ENCODE peak calls at places on chromosome 16, in five cellular contexts. One of them, this sample, is unnamed.

GRCh38 chr16:4733747-4734062 is 366 bp downstream of the ANKS3 start:
- DNase-seq in right lobe of liver: no peak
- DNase-seq in IMR-90: no peak
- DNase-seq in tibial nerve: no peak
- DNase-seq in esophagus squamous epithelium: no peak
- DNase-seq in this sample: no peak

GRCh38 chr16:24525970-24526559 is 13.3 kb upstream of the RBBP6 start:
- DNase-seq in esophagus squamous epithelium: no peak
- DNase-seq in tibial nerve: no peak
- DNase-seq in right lobe of liver: no peak
- DNase-seq in IMR-90: no peak
- DNase-seq in this sample: peak; percentile 50

GRCh38 chr16:50519001-50519400 is 29.2 kb upstream of the NKD1 start:
- DNase-seq in esophagus squamous epithelium: no peak
- DNase-seq in tibial nerve: no peak
- DNase-seq in right lobe of liver: no peak
- DNase-seq in IMR-90: no peak
- DNase-seq in this sample: peak; percentile 8

GRCh38 chr16:4675864-4676786 is 17.2 kb upstream of the NUDT16L1 start:
- DNase-seq in IMR-90: no peak
- DNase-seq in right lobe of liver: no peak
- DNase-seq in tibial nerve: no peak
- DNase-seq in esophagus squamous epithelium: no peak
- DNase-seq in this sample: no peak

GRCh38 chr16:85447657-85448313 is 165.3 kb upstream of the GSE1 start:
- DNase-seq in esophagus squamous epithelium: no peak
- DNase-seq in right lobe of liver: no peak
- DNase-seq in tibial nerve: no peak
- DNase-seq in IMR-90: no peak
- DNase-seq in this sample: no peak

GRCh38 chr16:30786936-30787612 is at the start of gene ZNF629:
- DNase-seq in right lobe of liver: peak; percentile 65
- DNase-seq in esophagus squamous epithelium: no peak
- DNase-seq in IMR-90: peak; percentile 57
- DNase-seq in tibial nerve: no peak
- DNase-seq in this sample: peak; percentile 71

GRCh38 chr16:81717662-81718189 is 61.4 kb upstream of the PLCG2 start:
- DNase-seq in esophagus squamous epithelium: no peak
- DNase-seq in right lobe of liver: peak; percentile 20
- DNase-seq in IMR-90: no peak
- DNase-seq in tibial nerve: no peak
- DNase-seq in this sample: no peak

GRCh38 chr16:20612551-20613470 is 36.6 kb upstream of the ACSM2B start:
- DNase-seq in right lobe of liver: no peak
- DNase-seq in esophagus squamous epithelium: no peak
- DNase-seq in tibial nerve: no peak
- DNase-seq in IMR-90: no peak
- DNase-seq in this sample: peak; percentile 56

GRCh38 chr16:2500937-2501750 is 12.6 kb upstream of the ATP6V0C start:
- DNase-seq in tibial nerve: peak; percentile 73
- DNase-seq in esophagus squamous epithelium: no peak
- DNase-seq in right lobe of liver: peak; percentile 85
- DNase-seq in IMR-90: peak; percentile 69
- DNase-seq in this sample: peak; percentile 83

GRCh38 chr16:85872666-85873561 is 26.0 kb upstream of the IRF8 start:
- DNase-seq in tibial nerve: no peak
- DNase-seq in right lobe of liver: no peak
- DNase-seq in IMR-90: no peak
- DNase-seq in esophagus squamous epithelium: no peak
- DNase-seq in this sample: no peak

GRCh38 chr16:10678655-10679054 is 16.1 kb downstream of the TEKT5 start:
- DNase-seq in right lobe of liver: no peak
- DNase-seq in IMR-90: no peak
- DNase-seq in esophagus squamous epithelium: no peak
- DNase-seq in tibial nerve: no peak
- DNase-seq in this sample: no peak

GRCh38 chr16:75251280-75252048 is at the start of gene BCAR1:
- DNase-seq in tibial nerve: peak; percentile 75
- DNase-seq in esophagus squamous epithelium: no peak
- DNase-seq in right lobe of liver: peak; percentile 93
- DNase-seq in IMR-90: peak; percentile 93
- DNase-seq in this sample: peak; percentile 93

GRCh38 chr16:20879175-20880053 is 20.7 kb downstream of the DCUN1D3 start:
- DNase-seq in IMR-90: peak; percentile 74
- DNase-seq in right lobe of liver: no peak
- DNase-seq in tibial nerve: no peak
- DNase-seq in esophagus squamous epithelium: no peak
- DNase-seq in this sample: no peak

GRCh38 chr16:87602005-87602790 is at the start of gene JPH3:
- DNase-seq in esophagus squamous epithelium: no peak
- DNase-seq in IMR-90: no peak
- DNase-seq in right lobe of liver: no peak
- DNase-seq in tibial nerve: no peak
- DNase-seq in this sample: no peak

GRCh38 chr16:49469323-49469670 is 95.7 kb downstream of the C16orf78 start:
- DNase-seq in esophagus squamous epithelium: no peak
- DNase-seq in right lobe of liver: no peak
- DNase-seq in tibial nerve: no peak
- DNase-seq in IMR-90: no peak
- DNase-seq in this sample: no peak
- TF ChIP-seq POLR2A in esophagus squamous epithelium: no peak
- TF ChIP-seq POLR2A in right lobe of liver: no peak
- TF ChIP-seq POLR2A in tibial nerve: no peak
- TF ChIP-seq POLR2A in IMR-90: no peak
- TF ChIP-seq POLR2A in this sample: no peak

DNA sequence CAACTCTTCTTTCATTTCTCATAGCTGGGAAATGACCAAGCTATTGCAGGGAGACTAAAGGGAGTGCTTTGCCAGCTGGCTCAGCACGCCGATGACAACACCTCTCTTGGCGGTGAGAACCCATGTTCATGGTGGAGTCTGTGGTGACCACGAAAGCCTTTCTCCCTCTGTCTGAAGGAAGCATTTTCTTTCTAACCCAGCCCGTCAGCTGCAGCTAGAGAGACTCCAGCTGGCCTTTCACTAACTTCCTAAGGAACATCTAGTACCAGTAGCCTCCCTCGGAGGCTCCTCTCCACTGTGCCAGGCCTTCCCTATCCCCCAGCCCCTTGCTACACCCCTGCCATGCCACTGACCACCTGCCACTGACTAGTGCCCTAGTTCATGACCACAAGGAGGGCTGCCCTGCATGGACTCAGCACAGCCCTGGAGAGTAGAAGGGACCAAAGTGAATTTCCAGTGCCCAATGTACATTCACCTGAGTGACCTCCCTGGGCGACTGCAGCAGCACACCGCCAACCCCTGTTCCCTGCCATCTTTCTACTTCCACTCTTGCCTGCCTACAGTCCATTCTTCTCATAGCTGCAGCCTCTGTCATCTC is 81.3 kb downstream of the CBLN1 start:
- DNase-seq in IMR-90: no peak
- DNase-seq in right lobe of liver: no peak
- DNase-seq in esophagus squamous epithelium: no peak
- DNase-seq in tibial nerve: no peak
- DNase-seq in this sample: no peak
- H3K27me3 ChIP-seq in IMR-90: no peaks in the 10 kb centered on the region
- H3K27me3 ChIP-seq in right lobe of liver: no peaks in the 10 kb centered on the region
- H3K27me3 ChIP-seq in esophagus squamous epithelium: no peaks in the 10 kb centered on the region
- H3K27me3 ChIP-seq in tibial nerve: no peaks in the 10 kb centered on the region
- H3K27me3 ChIP-seq in this sample: peaks cover 28% of the 10 kb centered on the region

GRCh38 chr16:15759070-15759469 is 97.8 kb downstream of the MYH11 start:
- DNase-seq in IMR-90: no peak
- DNase-seq in right lobe of liver: peak; percentile 27
- DNase-seq in esophagus squamous epithelium: no peak
- DNase-seq in tibial nerve: no peak
- DNase-seq in this sample: no peak
- H3K4me3 ChIP-seq in IMR-90: no peak overlapping the region
- H3K4me3 ChIP-seq in right lobe of liver: no peak overlapping the region
- H3K4me3 ChIP-seq in esophagus squamous epithelium: no peak overlapping the region
- H3K4me3 ChIP-seq in tibial nerve: no peak overlapping the region
- H3K4me3 ChIP-seq in this sample: no peak overlapping the region

GRCh38 chr16:17369441-17369951 is 101.3 kb downstream of the XYLT1 start:
- DNase-seq in right lobe of liver: peak; percentile 71
- DNase-seq in tibial nerve: no peak
- DNase-seq in esophagus squamous epithelium: peak; percentile 32
- DNase-seq in IMR-90: no peak
- DNase-seq in this sample: peak; percentile 59
- TF ChIP-seq POLR2A in right lobe of liver: no peak
- TF ChIP-seq POLR2A in tibial nerve: no peak
- TF ChIP-seq POLR2A in esophagus squamous epithelium: no peak
- TF ChIP-seq POLR2A in IMR-90: no peak
- TF ChIP-seq POLR2A in this sample: no peak

DNA sequence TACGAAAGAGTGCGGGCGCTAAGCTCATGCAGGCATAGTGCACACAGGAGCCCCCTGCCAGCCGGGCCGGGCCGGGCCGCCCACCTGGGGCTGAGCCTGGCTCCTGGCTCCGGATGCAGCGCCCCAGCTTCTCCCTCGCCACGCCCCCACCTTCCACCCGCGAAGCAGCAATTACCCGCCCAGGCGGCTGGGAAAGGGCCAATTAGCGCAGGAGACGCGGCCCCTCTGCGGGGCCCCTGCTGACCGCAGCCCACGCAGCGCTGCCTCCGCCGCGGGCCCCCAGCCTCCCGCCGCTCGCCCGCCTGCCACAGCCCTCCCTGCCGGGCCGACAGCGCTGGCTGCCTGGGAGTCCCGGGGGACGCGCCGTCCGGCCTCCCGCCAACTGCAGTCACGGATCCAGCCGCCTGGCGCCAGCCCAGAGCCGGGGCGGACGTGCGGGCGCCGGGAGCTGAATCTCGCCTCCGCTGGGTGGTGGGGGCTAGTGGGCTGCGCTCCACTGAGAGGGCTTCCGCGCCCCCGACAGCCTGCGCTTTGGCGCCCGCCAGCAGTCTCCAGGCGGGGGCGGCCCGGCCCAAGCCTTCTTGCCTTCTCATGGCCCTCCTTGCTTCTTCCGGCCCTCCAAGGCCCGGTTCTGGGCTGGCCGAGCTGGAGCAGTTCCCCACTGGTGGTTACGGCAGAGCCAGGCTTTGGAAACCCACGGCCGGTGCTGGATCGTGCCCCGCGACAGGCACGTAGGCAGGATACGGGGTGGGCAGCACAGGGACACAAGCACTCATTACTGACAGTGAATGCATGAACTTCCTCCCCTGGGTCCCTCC is 14.9 kb upstream of the CBFB start:
- DNase-seq in right lobe of liver: peak; percentile 70
- DNase-seq in IMR-90: peak; percentile 46
- DNase-seq in tibial nerve: peak; percentile 65
- DNase-seq in esophagus squamous epithelium: no peak
- DNase-seq in this sample: peak; percentile 68
- H3K27me3 ChIP-seq in right lobe of liver: no peaks in the 10 kb centered on the region
- H3K27me3 ChIP-seq in IMR-90: peaks cover 6% of the 10 kb centered on the region
- H3K27me3 ChIP-seq in tibial nerve: no peaks in the 10 kb centered on the region
- H3K27me3 ChIP-seq in esophagus squamous epithelium: no peaks in the 10 kb centered on the region
- H3K27me3 ChIP-seq in this sample: peaks cover 18% of the 10 kb centered on the region

GRCh38 chr16:54926166-54926838 is 4.4 kb upstream of the IRX5 start:
- DNase-seq in IMR-90: peak; percentile 33
- DNase-seq in right lobe of liver: no peak
- DNase-seq in esophagus squamous epithelium: no peak
- DNase-seq in tibial nerve: no peak
- DNase-seq in this sample: no peak
- H3K4me3 ChIP-seq in IMR-90: no peak overlapping the region
- H3K4me3 ChIP-seq in right lobe of liver: no peak overlapping the region
- H3K4me3 ChIP-seq in esophagus squamous epithelium: no peak overlapping the region
- H3K4me3 ChIP-seq in tibial nerve: no peak overlapping the region
- H3K4me3 ChIP-seq in this sample: no peak overlapping the region

DNA sequence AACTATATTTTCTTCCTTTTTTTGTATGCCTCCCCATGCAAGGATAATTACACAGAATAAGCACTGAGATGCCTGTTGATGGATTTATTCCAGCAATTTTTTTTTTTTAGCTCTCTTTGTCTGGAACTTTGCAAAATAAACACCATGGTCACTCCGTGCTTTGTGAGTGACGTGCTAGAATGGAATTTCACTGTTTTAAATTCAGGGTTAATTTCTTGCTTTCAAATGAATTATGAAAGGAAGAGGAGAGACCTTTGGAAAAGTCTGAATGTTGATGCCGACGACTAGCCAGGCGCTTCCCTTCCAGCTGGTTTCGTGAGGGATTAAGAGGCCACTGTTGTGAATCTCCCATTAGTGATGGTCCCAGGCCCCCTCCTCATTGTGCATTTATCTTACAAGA is 529.1 kb downstream of the WWOX start:
- DNase-seq in tibial nerve: no peak
- DNase-seq in right lobe of liver: no peak
- DNase-seq in IMR-90: no peak
- DNase-seq in esophagus squamous epithelium: no peak
- DNase-seq in this sample: no peak
- TF ChIP-seq POLR2A in tibial nerve: no peak
- TF ChIP-seq POLR2A in right lobe of liver: no peak
- TF ChIP-seq POLR2A in IMR-90: no peak
- TF ChIP-seq POLR2A in esophagus squamous epithelium: no peak
- TF ChIP-seq POLR2A in this sample: no peak

DNA sequence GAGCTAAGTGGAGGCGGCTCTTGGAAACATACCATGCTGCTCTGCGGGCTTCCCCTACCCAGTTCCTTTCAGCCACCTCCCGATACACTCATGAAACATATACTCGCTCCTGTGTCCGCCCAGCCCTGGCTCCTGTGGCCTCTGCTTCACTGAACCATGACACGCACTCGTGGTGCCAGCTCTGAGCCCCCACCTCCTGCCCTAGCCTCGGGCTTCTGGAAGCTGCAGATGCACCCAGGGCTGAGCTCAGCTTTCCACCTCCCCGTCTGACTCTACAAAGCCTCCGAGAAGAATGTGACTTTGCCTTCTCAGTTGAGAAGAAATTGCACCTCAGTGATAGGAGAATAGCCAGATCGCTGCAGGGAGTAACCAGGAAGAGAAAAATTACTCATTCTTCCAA is 11.0 kb downstream of the CALB2 start:
- DNase-seq in IMR-90: no peak
- DNase-seq in esophagus squamous epithelium: no peak
- DNase-seq in tibial nerve: no peak
- DNase-seq in right lobe of liver: no peak
- DNase-seq in this sample: no peak
- H3K27me3 ChIP-seq in IMR-90: peaks cover 9% of the 10 kb centered on the region
- H3K27me3 ChIP-seq in esophagus squamous epithelium: no peaks in the 10 kb centered on the region
- H3K27me3 ChIP-seq in tibial nerve: no peaks in the 10 kb centered on the region
- H3K27me3 ChIP-seq in right lobe of liver: no peaks in the 10 kb centered on the region
- H3K27me3 ChIP-seq in this sample: peaks cover 63% of the 10 kb centered on the region